ENCODE peak calls at places on chromosome 6, in four cellular contexts. F is GM12891, O is HepG2, W is SK-N-SH. D is an unnamed sample.
A peak's percentile ranks its signal among the peaks of the same experiment; 100 is the strongest.

GRCh38 chr6:167779123-167779992 is 47.4 kb upstream of the AFDN start:
- DNase-seq in O (no peak), F (no peak), W (no peak), D (no peak)

GRCh38 chr6:125129354-125129753 is 24.2 kb upstream of the TPD52L1 start:
- DNase-seq in F (no peak), W (no peak), O (no peak), D (no peak)

GRCh38 chr6:142387997-142388815 is 86.4 kb downstream of the ADGRG6 start:
- DNase-seq in F (no peak), O (peak; percentile 73), W (peak; percentile 15), D (no peak)

GRCh38 chr6:106069478-106069877 is 16.7 kb upstream of the PRDM1 start:
- DNase-seq in F (no peak), O (peak; percentile 12), W (peak; percentile 36), D (no peak)

GRCh38 chr6:71139249-71139648 is 149.4 kb upstream of the OGFRL1 start:
- DNase-seq in O (no peak), W (no peak), F (no peak), D (no peak)

GRCh38 chr6:155026366-155027045 is 31.4 kb downstream of the TIAM2 start:
- DNase-seq in F (no peak), O (peak; percentile 41), W (no peak), D (no peak)

GRCh38 chr6:167990016-167990945 is 7.2 kb upstream of the KIF25 start:
- DNase-seq in F (no peak), W (no peak), O (no peak), D (no peak)

GRCh38 chr6:71529769-71530168 is 241.2 kb downstream of the OGFRL1 start:
- DNase-seq in O (no peak), F (no peak), W (no peak), D (no peak)

GRCh38 chr6:168200571-168201134 is 118.9 kb downstream of the DACT2 start:
- DNase-seq in F (no peak), W (no peak), O (peak; percentile 84), D (no peak)

DNA sequence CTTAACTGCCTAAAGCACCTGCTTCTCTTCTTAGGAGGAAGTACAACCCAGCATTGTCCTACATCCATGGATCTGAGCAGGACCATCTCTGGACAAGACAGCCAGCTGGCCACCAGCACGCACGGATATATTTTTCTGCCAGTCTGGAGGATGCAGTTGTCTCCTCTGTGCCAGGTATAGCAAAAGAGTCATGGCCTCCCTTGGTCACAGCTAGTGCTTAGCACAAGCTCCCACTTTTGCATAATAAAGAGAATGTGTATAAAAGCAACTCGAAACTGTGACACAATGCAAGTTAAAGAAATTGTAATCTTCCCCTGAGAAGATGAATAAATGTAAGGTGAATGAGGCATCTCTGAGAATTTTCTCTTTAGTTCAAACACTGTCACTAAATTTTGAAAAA is 267.8 kb upstream of the MANEA start:
- DNase-seq in O (no peak), F (no peak), W (no peak), D (no peak)
- TF ChIP-seq TAF1 in O (no peak), F (no peak), W (no peak), D (no peak)

DNA sequence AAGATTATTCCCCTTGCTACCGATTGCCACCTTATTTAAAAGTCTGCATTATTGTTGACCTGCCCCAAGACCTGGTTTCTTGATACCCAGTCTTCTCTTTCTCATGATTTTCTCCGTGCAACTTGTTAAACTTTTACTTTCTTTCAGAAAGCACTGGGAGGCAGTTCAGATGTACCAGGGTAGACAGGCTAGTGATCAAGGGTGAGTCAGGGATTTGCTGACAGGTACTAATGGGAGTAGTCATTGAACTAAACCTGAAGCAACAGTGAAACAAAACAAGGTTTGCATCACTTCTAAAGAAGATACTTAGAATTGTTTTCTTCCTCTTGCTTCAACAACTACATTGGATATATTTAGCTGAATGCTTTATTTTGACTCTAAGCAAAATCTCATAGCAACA is 124.4 kb downstream of the KCNQ5 start:
- DNase-seq in F (no peak), O (no peak), W (no peak), D (no peak)
- TF ChIP-seq TAF1 in F (no peak), O (no peak), W (no peak), D (no peak)

GRCh38 chr6:164911151-164911550 is 398.3 kb downstream of the C6orf118 start:
- DNase-seq in W (no peak), F (no peak), O (no peak), D (no peak)
- TF ChIP-seq TAF1 in W (no peak), F (no peak), O (no peak), D (no peak)

GRCh38 chr6:23055523-23055922 is 486.2 kb downstream of the HDGFL1 start:
- DNase-seq in W (no peak), O (no peak), F (no peak), D (no peak)
- TF ChIP-seq TAF1 in W (no peak), O (no peak), F (no peak), D (no peak)

D was measured in GM12892.